ENCODE peak calls at places on chromosomes 2 and 18, in six cellular contexts. T is glutamatergic neuron; G is Calu3; E is activated T-helper 1 cell treated with anti-CD3 and anti-CD28 coated beads, Interleukin-2, amount 50 U/mL, for 16 hours; H is left colon; A is activated CD4-positive, alpha-beta T cell treated with anti-CD3 and anti-CD28 coated beads, Interleukin-2, amount 10 ng/mL, durations not matched to agents 7 days and 5 days. R is an unnamed sample.

GRCh38 chr2:231934441-231935206 is 8.4 kb upstream of the NPPC start:
- DNase-seq in T (no peak), A (no peak), H (no peak), G (no peak), E (no peak), R (no peak)

GRCh38 chr2:25349397-25349796 is 7.7 kb upstream of the DNMT3A start:
- DNase-seq in H (no peak), A (no peak), G (no peak), E (no peak), T (no peak), R (no peak)

GRCh38 chr2:216633616-216634316 is 546 bp downstream of the IGFBP2 start:
- DNase-seq in H (peak), G (peak), E (no peak), A (no peak), T (peak), R (no peak)

GRCh38 chr2:161061786-161062185 is 98.4 kb upstream of the TANK start:
- DNase-seq in E (no peak), H (no peak), A (no peak), G (no peak), T (no peak), R (no peak)

GRCh38 chr2:220143336-220143735 is 515.9 kb downstream of the SLC4A3 start:
- DNase-seq in E (no peak), T (no peak), A (no peak), H (no peak), G (peak), R (no peak)

GRCh38 chr2:72689579-72690170 is 136.2 kb downstream of the EXOC6B start:
- DNase-seq in A (no peak), E (no peak), G (no peak), T (no peak), H (no peak), R (no peak)

GRCh38 chr2:49972699-49973098 is 818.4 kb upstream of the FSHR start:
- DNase-seq in H (no peak), A (no peak), T (peak), G (no peak), E (no peak), R (no peak)

GRCh38 chr18:80252136-80252535 is 4.8 kb upstream of the PARD6G start:
- DNase-seq in G (no peak), H (no peak), T (no peak), A (no peak), E (no peak), R (no peak)

GRCh38 chr18:12315911-12316310 is 7.9 kb downstream of the TUBB6 start:
- DNase-seq in A (no peak), H (no peak), G (no peak), E (no peak), T (no peak), R (no peak)

GRCh38 chr2:130864830-130865229 is 28.1 kb downstream of the ARHGEF4 start:
- DNase-seq in T (no peak), A (no peak), E (no peak), G (peak), H (peak), R (peak)

GRCh38 chr2:44579837-44580230 is 218.1 kb downstream of the CAMKMT start:
- DNase-seq in A (no peak), E (no peak), H (no peak), G (no peak), T (no peak), R (no peak)

GRCh38 chr2:171479154-171479814 is 43.0 kb upstream of the CYBRD1 start:
- DNase-seq in G (no peak), A (no peak), E (no peak), T (no peak), H (no peak), R (no peak)

GRCh38 chr2:119753041-119753929 is 6.4 kb upstream of the PTPN4 start:
- DNase-seq in A (peak), G (peak), E (no peak), T (no peak), H (no peak), R (no peak)

GRCh38 chr2:147449323-147450080 is 395.3 kb upstream of the ACVR2A start:
- DNase-seq in T (no peak), G (no peak), A (peak), E (peak), H (no peak), R (no peak)

GRCh38 chr2:225354281-225354774 is 45.2 kb upstream of the NYAP2 start:
- DNase-seq in A (no peak), E (no peak), G (no peak), H (no peak), T (no peak), R (no peak)

GRCh38 chr18:28793911-28794310 is 617.0 kb upstream of the CDH2 start:
- DNase-seq in T (no peak), H (no peak), G (no peak), E (no peak), A (no peak), R (no peak)

GRCh38 chr18:9066817-9067306 is 35.6 kb upstream of the NDUFV2 start:
- DNase-seq in G (no peak), E (no peak), A (no peak), H (no peak), T (no peak), R (no peak)

GRCh38 chr2:3001595-3002184 is 375.9 kb downstream of the EIPR1 start:
- DNase-seq in G (peak), E (no peak), T (peak), H (no peak), A (no peak), R (peak)

GRCh38 chr18:3148930-3149535 is 70.7 kb downstream of the MYOM1 start:
- DNase-seq in A (no peak), E (no peak), T (peak), G (no peak), H (no peak), R (no peak)

GRCh38 chr2:39513641-39514094 is 76.6 kb upstream of the MAP4K3 start:
- DNase-seq in A (peak), H (peak), E (no peak), T (peak), G (peak), R (peak)

GRCh38 chr2:72828840-72829507 is 3.1 kb upstream of the EXOC6B start:
- DNase-seq in H (no peak), G (no peak), T (no peak), E (no peak), A (peak), R (no peak)